ENCODE peak calls at places on chromosomes 16 and 17, in seven cellular contexts. R is WTC11; B is B cell; Q is stimulated activated naive CD4-positive, alpha-beta T cell; M is heart right ventricle; Y is A172; F is SW 1271. Z is an unnamed sample.

GRCh38 chr16:29745853-29746345 is at the start of gene C16orf54:
- DNase-seq in R (no peak), B (peak), Q (peak), M (peak), Y (no peak), F (no peak), Z (no peak)

GRCh38 chr17:76517638-76518038 is 16.4 kb upstream of the RHBDF2 start:
- DNase-seq in R (no peak), B (no peak), Q (no peak), M (no peak), Y (no peak), F (no peak), Z (no peak)

GRCh38 chr17:72733619-72734282 is 358.7 kb downstream of the SLC39A11 start:
- DNase-seq in R (no peak), B (no peak), Q (no peak), M (no peak), Y (no peak), F (no peak), Z (no peak)

GRCh38 chr17:83085103-83085502 is 5.7 kb downstream of the METRNL start:
- DNase-seq in R (no peak), B (no peak), Q (no peak), M (no peak), Y (no peak), F (no peak), Z (no peak)

GRCh38 chr17:44376124-44376523 is 12.5 kb upstream of the FAM171A2 start:
- DNase-seq in R (peak), B (no peak), Q (no peak), M (peak), Y (no peak), F (no peak), Z (no peak)

GRCh38 chr17:6105608-6106007 is 35.4 kb downstream of the WSCD1 start:
- DNase-seq in R (no peak), B (no peak), Q (no peak), M (no peak), Y (no peak), F (no peak), Z (no peak)

GRCh38 chr17:41610965-41611640 is 1.5 kb downstream of the KRT16 start:
- DNase-seq in R (no peak), B (no peak), Q (no peak), M (no peak), Y (no peak), F (no peak), Z (no peak)

GRCh38 chr16:75109732-75110243 is 6.8 kb downstream of the LDHD start:
- DNase-seq in R (no peak), B (no peak), Q (no peak), M (peak), Y (peak), F (no peak), Z (no peak)

GRCh38 chr16:77496934-77497333 is 62.1 kb upstream of the ADAMTS18 start:
- DNase-seq in R (no peak), B (no peak), Q (no peak), M (no peak), Y (peak), F (no peak), Z (no peak)

GRCh38 chr17:77723071-77723908 is 235.2 kb upstream of the TNRC6C start:
- DNase-seq in R (no peak), B (no peak), Q (no peak), M (no peak), Y (no peak), F (no peak), Z (no peak)

GRCh38 chr16:89122322-89122831 is 28.7 kb downstream of the ACSF3 start:
- DNase-seq in R (peak), B (peak), Q (peak), M (no peak), Y (no peak), F (no peak), Z (no peak)

GRCh38 chr17:80959330-80960036 is 32.2 kb upstream of the CHMP6 start:
- DNase-seq in R (no peak), B (no peak), Q (no peak), M (peak), Y (peak), F (no peak), Z (peak)

GRCh38 chr17:37092041-37092440 is 143.3 kb downstream of the AATF start:
- DNase-seq in R (no peak), B (no peak), Q (no peak), M (no peak), Y (peak), F (no peak), Z (no peak)

GRCh38 chr16:847681-848445 is 47.3 kb upstream of the GNG13 start:
- DNase-seq in R (no peak), B (no peak), Q (no peak), M (no peak), Y (no peak), F (no peak), Z (no peak)

GRCh38 chr16:46620265-46621005 is 744 bp downstream of the SHCBP1 start:
- DNase-seq in R (no peak), B (peak), Q (no peak), M (no peak), Y (peak), F (peak), Z (no peak)

GRCh38 chr16:85803570-85803969 is 4.1 kb downstream of the COX4I1 start:
- DNase-seq in R (no peak), B (no peak), Q (no peak), M (no peak), Y (no peak), F (no peak), Z (no peak)

GRCh38 chr17:30323895-30324319 is 9.9 kb downstream of the TMIGD1 start:
- DNase-seq in R (no peak), B (no peak), Q (no peak), M (no peak), Y (peak), F (no peak), Z (peak)

GRCh38 chr17:77455111-77455877 is 314.5 kb downstream of the SEC14L1 start:
- DNase-seq in R (no peak), B (no peak), Q (no peak), M (no peak), Y (no peak), F (no peak), Z (peak)

GRCh38 chr17:30519707-30520106 is 42.5 kb downstream of the GOSR1 start:
- DNase-seq in R (no peak), B (no peak), Q (no peak), M (no peak), Y (peak), F (peak), Z (peak)

GRCh38 chr17:4006165-4006589 is 41.9 kb upstream of the ATP2A3 start:
- DNase-seq in R (no peak), B (no peak), Q (no peak), M (no peak), Y (no peak), F (no peak), Z (no peak)

GRCh38 chr16:48959204-48959603 is 322.4 kb downstream of the CBLN1 start:
- DNase-seq in R (no peak), B (no peak), Q (no peak), M (peak), Y (peak), F (no peak), Z (no peak)

GRCh38 chr17:80996422-80997305 is 5.0 kb downstream of the CHMP6 start:
- DNase-seq in R (no peak), B (no peak), Q (no peak), M (no peak), Y (no peak), F (no peak), Z (no peak)

GRCh38 chr17:76405607-76405966 is 21.2 kb downstream of the SPHK1 start:
- DNase-seq in R (no peak), B (no peak), Q (no peak), M (no peak), Y (no peak), F (no peak), Z (no peak)

Z was measured in astrocyte of the cerebellum.